ENCODE peak calls at places on chromosomes 3 and 15, in seven cellular contexts. One of them, this sample, is unnamed.

GRCh38 chr3:173403376-173403775 is 5.8 kb downstream of the NLGN1 start:
- DNase-seq in HepG2: no peak
- DNase-seq in GM12878: no peak
- DNase-seq in K562: no peak
- DNase-seq in HCT116: no peak
- DNase-seq in H1: no peak
- DNase-seq in SK-N-SH: no peak
- DNase-seq in this sample: no peak

GRCh38 chr3:141059816-141060215 is 8.7 kb downstream of the SPSB4 start:
- DNase-seq in SK-N-SH: no peak
- DNase-seq in K562: no peak
- DNase-seq in GM12878: no peak
- DNase-seq in HepG2: no peak
- DNase-seq in H1: no peak
- DNase-seq in HCT116: no peak
- DNase-seq in this sample: no peak

GRCh38 chr3:62065985-62066693 is 307.2 kb downstream of the FEZF2 start:
- DNase-seq in GM12878: no peak
- DNase-seq in HepG2: no peak
- DNase-seq in SK-N-SH: no peak
- DNase-seq in HCT116: no peak
- DNase-seq in H1: no peak
- DNase-seq in K562: no peak
- DNase-seq in this sample: no peak

GRCh38 chr3:54222318-54222717 is 100.0 kb downstream of the CACNA2D3 start:
- DNase-seq in H1: no peak
- DNase-seq in HepG2: no peak
- DNase-seq in GM12878: no peak
- DNase-seq in K562: no peak
- DNase-seq in HCT116: no peak
- DNase-seq in SK-N-SH: no peak
- DNase-seq in this sample: no peak

GRCh38 chr3:62403765-62404164 is 30.4 kb upstream of the FEZF2 start:
- DNase-seq in GM12878: no peak
- DNase-seq in K562: no peak
- DNase-seq in HCT116: no peak
- DNase-seq in SK-N-SH: no peak
- DNase-seq in HepG2: no peak
- DNase-seq in H1: no peak
- DNase-seq in this sample: no peak

GRCh38 chr3:76039431-76039830 is 254.1 kb upstream of the ZNF717 start:
- DNase-seq in K562: no peak
- DNase-seq in GM12878: no peak
- DNase-seq in H1: no peak
- DNase-seq in HCT116: no peak
- DNase-seq in HepG2: no peak
- DNase-seq in SK-N-SH: no peak
- DNase-seq in this sample: no peak

GRCh38 chr3:37197810-37198371 is 23.5 kb upstream of the LRRFIP2 start:
- DNase-seq in SK-N-SH: no peak
- DNase-seq in K562: no peak
- DNase-seq in H1: no peak
- DNase-seq in GM12878: no peak
- DNase-seq in HCT116: peak; percentile 39
- DNase-seq in HepG2: no peak
- DNase-seq in this sample: no peak

GRCh38 chr3:134351421-134351820 is 22.8 kb downstream of the AMOTL2 start:
- DNase-seq in H1: no peak
- DNase-seq in GM12878: no peak
- DNase-seq in HepG2: no peak
- DNase-seq in K562: no peak
- DNase-seq in SK-N-SH: no peak
- DNase-seq in HCT116: no peak
- DNase-seq in this sample: no peak

GRCh38 chr3:126259411-126260391 is 79.3 kb upstream of the ALDH1L1 start:
- DNase-seq in HCT116: no peak
- DNase-seq in SK-N-SH: peak; percentile 79
- DNase-seq in HepG2: peak; percentile 29
- DNase-seq in H1: no peak
- DNase-seq in GM12878: no peak
- DNase-seq in K562: peak; percentile 37
- DNase-seq in this sample: peak; percentile 52

GRCh38 chr3:71652786-71653419 is 69.4 kb upstream of the FOXP1 start:
- DNase-seq in H1: no peak
- DNase-seq in HepG2: peak; percentile 50
- DNase-seq in HCT116: peak; percentile 4
- DNase-seq in GM12878: peak; percentile 4
- DNase-seq in K562: peak; percentile 16
- DNase-seq in SK-N-SH: peak; percentile 70
- DNase-seq in this sample: peak; percentile 66

GRCh38 chr3:99789322-99789721 is 28.3 kb upstream of the CMSS1 start:
- DNase-seq in HepG2: peak; percentile 37
- DNase-seq in SK-N-SH: peak; percentile 62
- DNase-seq in HCT116: peak; percentile 57
- DNase-seq in H1: no peak
- DNase-seq in K562: peak; percentile 8
- DNase-seq in GM12878: no peak
- DNase-seq in this sample: peak; percentile 38
- TF ChIP-seq JUND in HepG2: no peak
- TF ChIP-seq JUND in SK-N-SH: no peak
- TF ChIP-seq JUND in HCT116: no peak
- TF ChIP-seq JUND in H1: no peak
- TF ChIP-seq JUND in K562: no peak
- TF ChIP-seq JUND in GM12878: no peak
- TF ChIP-seq JUND in this sample: no peak

DNA sequence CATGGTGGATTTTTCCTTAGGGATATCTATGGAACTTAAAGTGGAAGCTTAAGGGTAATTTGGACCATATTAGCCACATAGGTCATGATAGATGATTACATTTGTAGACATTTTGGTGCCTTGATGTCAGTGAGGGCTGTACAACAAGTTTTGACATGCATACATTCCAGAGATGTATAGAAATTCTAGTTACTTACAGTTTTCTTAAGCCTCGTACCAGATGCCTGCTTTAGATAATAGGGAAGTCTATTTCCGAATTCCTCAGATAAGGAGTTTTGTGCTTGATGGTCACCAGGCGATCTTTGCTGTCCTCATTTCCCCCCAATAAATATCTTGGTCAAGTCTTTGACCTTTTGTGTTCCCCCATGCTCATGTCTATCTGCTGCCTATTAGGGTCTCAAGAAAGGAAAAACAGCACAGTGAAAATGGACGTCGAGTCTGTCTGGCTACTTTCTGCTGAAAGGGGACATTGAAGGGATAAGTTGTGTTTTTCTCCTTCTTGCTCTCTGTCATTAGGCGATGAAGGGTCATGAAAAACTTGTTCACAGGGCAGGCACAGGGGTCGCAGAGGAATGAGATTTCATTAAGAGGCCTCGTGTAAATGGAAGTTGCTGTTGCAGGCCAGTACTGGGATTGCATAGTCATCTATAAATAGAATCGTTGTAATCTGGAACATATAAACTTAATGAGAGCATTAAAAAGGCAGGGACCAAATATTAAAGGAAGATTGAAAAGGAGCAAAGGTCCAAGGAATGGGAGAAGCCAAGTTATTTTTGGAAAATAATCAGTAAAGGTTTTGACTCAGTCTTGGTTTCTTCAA is 20.0 kb upstream of the SENP7 start:
- DNase-seq in HepG2: no peak
- DNase-seq in H1: no peak
- DNase-seq in SK-N-SH: no peak
- DNase-seq in GM12878: no peak
- DNase-seq in K562: no peak
- DNase-seq in HCT116: no peak
- DNase-seq in this sample: no peak
- TF ChIP-seq JUND in HepG2: no peak
- TF ChIP-seq JUND in H1: no peak
- TF ChIP-seq JUND in SK-N-SH: no peak
- TF ChIP-seq JUND in GM12878: no peak
- TF ChIP-seq JUND in K562: no peak
- TF ChIP-seq JUND in HCT116: no peak
- TF ChIP-seq JUND in this sample: no peak

GRCh38 chr3:53170325-53171108 is 9.5 kb downstream of the PRKCD start:
- DNase-seq in SK-N-SH: no peak
- DNase-seq in HCT116: no peak
- DNase-seq in GM12878: peak; percentile 66
- DNase-seq in K562: no peak
- DNase-seq in HepG2: peak; percentile 51
- DNase-seq in H1: no peak
- DNase-seq in this sample: no peak
- TF ChIP-seq JUND in SK-N-SH: no peak
- TF ChIP-seq JUND in HCT116: no peak
- TF ChIP-seq JUND in GM12878: no peak
- TF ChIP-seq JUND in K562: no peak
- TF ChIP-seq JUND in HepG2: no peak
- TF ChIP-seq JUND in H1: no peak
- TF ChIP-seq JUND in this sample: no peak

DNA sequence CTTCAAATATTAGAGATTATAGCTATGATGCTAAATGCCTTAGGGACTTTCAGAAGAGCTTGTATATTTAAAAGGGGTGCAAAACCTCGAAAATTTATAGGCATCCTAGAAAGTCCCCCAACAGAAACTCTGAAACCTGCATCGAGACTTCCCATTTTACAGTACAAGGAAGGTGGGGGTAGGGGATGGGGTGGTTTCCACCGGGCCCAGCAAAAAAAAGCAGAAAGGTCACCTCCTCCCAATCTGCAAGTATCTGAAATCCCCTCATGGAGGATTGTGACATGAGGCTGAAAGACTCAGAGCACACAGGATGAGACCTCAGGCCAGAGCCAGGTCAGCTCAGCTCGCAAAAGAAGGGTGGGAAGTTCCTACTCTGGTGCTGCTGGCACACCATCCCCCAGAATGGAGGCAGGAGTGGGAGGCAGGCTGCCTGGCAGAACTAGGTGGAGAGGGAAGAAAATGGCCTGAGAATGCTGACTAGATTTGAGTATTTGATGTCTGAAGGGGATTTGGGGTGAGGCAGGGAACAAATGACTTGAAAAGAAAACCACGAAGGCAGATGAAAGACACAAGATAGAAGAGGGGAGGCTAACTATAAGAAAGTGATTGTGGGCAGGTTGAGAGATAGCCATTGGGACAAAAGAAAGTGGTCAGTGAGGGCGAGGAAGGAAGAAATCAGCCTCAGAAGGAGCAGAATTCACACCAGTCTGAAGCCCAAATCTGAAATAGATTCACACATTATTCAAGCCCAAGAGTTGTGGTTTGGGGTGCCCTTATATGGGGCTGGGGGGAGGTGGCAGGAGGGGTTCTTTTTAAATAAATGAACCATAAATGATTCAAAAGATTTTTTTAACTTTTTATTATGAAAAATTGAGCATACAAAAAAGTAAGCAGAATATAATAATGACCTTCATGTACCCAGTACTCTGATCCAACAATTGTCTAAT is 22.5 kb upstream of the TSC22D2 start:
- DNase-seq in SK-N-SH: no peak
- DNase-seq in GM12878: peak; percentile 75
- DNase-seq in HCT116: no peak
- DNase-seq in K562: no peak
- DNase-seq in H1: no peak
- DNase-seq in HepG2: no peak
- DNase-seq in this sample: no peak
- TF ChIP-seq JUND in SK-N-SH: no peak
- TF ChIP-seq JUND in GM12878: no peak
- TF ChIP-seq JUND in HCT116: no peak
- TF ChIP-seq JUND in K562: no peak
- TF ChIP-seq JUND in H1: no peak
- TF ChIP-seq JUND in HepG2: no peak
- TF ChIP-seq JUND in this sample: no peak

DNA sequence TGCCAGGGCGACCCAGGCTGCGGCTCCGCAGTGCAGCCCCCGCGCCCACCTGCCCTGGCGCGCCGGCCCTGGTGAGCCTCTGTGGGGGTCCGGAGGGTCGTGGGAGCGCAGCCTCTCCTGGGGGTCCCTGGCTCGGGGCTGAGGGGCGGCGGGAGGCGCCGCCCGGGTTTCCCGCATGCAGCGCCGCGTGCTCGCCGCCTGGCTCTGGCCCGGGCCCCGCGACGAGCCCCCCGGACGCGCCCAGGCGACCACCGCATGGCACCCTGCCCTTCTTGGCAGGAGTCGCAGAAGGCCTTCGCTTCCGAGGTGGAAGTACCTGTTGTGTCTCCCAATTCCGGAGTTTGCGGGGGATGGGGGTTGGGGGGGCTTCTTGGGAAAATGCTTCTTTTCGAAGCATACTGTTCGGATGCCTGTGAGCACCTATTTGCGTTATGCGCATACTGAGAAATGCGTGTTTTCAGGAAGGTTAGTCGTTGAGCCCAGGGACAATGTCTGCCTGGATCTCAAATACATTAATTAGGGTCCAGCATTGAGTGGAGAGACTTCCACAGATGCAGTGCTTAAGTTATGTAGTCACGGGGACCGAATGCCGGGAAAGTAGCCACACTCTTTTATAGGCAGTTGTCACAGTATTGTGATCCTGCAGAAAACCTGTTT is 1.3 kb downstream of the GABRA5 start:
- DNase-seq in GM12878: no peak
- DNase-seq in HepG2: no peak
- DNase-seq in K562: no peak
- DNase-seq in SK-N-SH: no peak
- DNase-seq in HCT116: no peak
- DNase-seq in H1: no peak
- DNase-seq in this sample: no peak
- TF ChIP-seq JUND in GM12878: no peak
- TF ChIP-seq JUND in HepG2: no peak
- TF ChIP-seq JUND in K562: no peak
- TF ChIP-seq JUND in SK-N-SH: no peak
- TF ChIP-seq JUND in HCT116: no peak
- TF ChIP-seq JUND in H1: no peak
- TF ChIP-seq JUND in this sample: no peak